ENCODE peak calls at places on chromosomes 4 and X, in nine cellular contexts. One of them, this sample, is unnamed. For H3K27me3, the result is how much of the 10 kb centered on the place peaks cover.

GRCh38 chr4:7957113-7957656 is 17.5 kb upstream of the AFAP1 start:
- DNase-seq in brain microvascular endothelial cell: no peak
- DNase-seq in spleen: peak
- DNase-seq in PC-9: no peak
- DNase-seq in psoas muscle: no peak
- DNase-seq in GM12878: no peak
- DNase-seq in iPS DF 6.9: no peak
- DNase-seq in Peyer's patch: no peak
- DNase-seq in CD8-positive, alpha-beta T cell: no peak
- DNase-seq in this sample: no peak

GRCh38 chr4:140243345-140243753 is 89.4 kb upstream of the MAML3 start:
- DNase-seq in brain microvascular endothelial cell: no peak
- DNase-seq in spleen: peak
- DNase-seq in PC-9: no peak
- DNase-seq in psoas muscle: no peak
- DNase-seq in GM12878: peak
- DNase-seq in iPS DF 6.9: no peak
- DNase-seq in Peyer's patch: peak
- DNase-seq in CD8-positive, alpha-beta T cell: peak
- DNase-seq in this sample: no peak

GRCh38 chr4:15402146-15402545 is 25.7 kb upstream of the C1QTNF7 start:
- DNase-seq in brain microvascular endothelial cell: no peak
- DNase-seq in spleen: no peak
- DNase-seq in PC-9: no peak
- DNase-seq in psoas muscle: no peak
- DNase-seq in GM12878: no peak
- DNase-seq in iPS DF 6.9: no peak
- DNase-seq in Peyer's patch: no peak
- DNase-seq in CD8-positive, alpha-beta T cell: no peak
- DNase-seq in this sample: peak

GRCh38 chr4:1777822-1778641 is 15.1 kb upstream of the FGFR3 start:
- DNase-seq in brain microvascular endothelial cell: peak
- DNase-seq in spleen: no peak
- DNase-seq in PC-9: peak
- DNase-seq in psoas muscle: no peak
- DNase-seq in GM12878: no peak
- DNase-seq in iPS DF 6.9: no peak
- DNase-seq in Peyer's patch: no peak
- DNase-seq in CD8-positive, alpha-beta T cell: no peak
- DNase-seq in this sample: peak

GRCh38 chr4:106614446-106614845 is 245.9 kb upstream of the GIMD1 start:
- DNase-seq in brain microvascular endothelial cell: no peak
- DNase-seq in spleen: no peak
- DNase-seq in PC-9: no peak
- DNase-seq in psoas muscle: no peak
- DNase-seq in GM12878: no peak
- DNase-seq in iPS DF 6.9: no peak
- DNase-seq in Peyer's patch: no peak
- DNase-seq in CD8-positive, alpha-beta T cell: no peak
- DNase-seq in this sample: peak

GRCh38 chr4:186726440-186727148 is 2.9 kb upstream of the FAT1 start:
- DNase-seq in brain microvascular endothelial cell: peak
- DNase-seq in spleen: no peak
- DNase-seq in PC-9: peak
- DNase-seq in psoas muscle: peak
- DNase-seq in GM12878: no peak
- DNase-seq in iPS DF 6.9: no peak
- DNase-seq in Peyer's patch: peak
- DNase-seq in CD8-positive, alpha-beta T cell: no peak
- DNase-seq in this sample: peak

GRCh38 chr4:168694669-168695068 is 197.8 kb downstream of the PALLD start:
- DNase-seq in brain microvascular endothelial cell: peak
- DNase-seq in spleen: no peak
- DNase-seq in PC-9: no peak
- DNase-seq in psoas muscle: no peak
- DNase-seq in GM12878: no peak
- DNase-seq in iPS DF 6.9: no peak
- DNase-seq in Peyer's patch: no peak
- DNase-seq in CD8-positive, alpha-beta T cell: no peak
- DNase-seq in this sample: peak

GRCh38 chr4:117898496-117898895 is 135.8 kb upstream of the NDST3 start:
- DNase-seq in brain microvascular endothelial cell: no peak
- DNase-seq in spleen: no peak
- DNase-seq in PC-9: no peak
- DNase-seq in psoas muscle: no peak
- DNase-seq in GM12878: no peak
- DNase-seq in iPS DF 6.9: no peak
- DNase-seq in Peyer's patch: no peak
- DNase-seq in CD8-positive, alpha-beta T cell: no peak
- DNase-seq in this sample: no peak

GRCh38 chr4:47705326-47705981 is 132.4 kb downstream of the CORIN start:
- DNase-seq in brain microvascular endothelial cell: no peak
- DNase-seq in spleen: no peak
- DNase-seq in PC-9: no peak
- DNase-seq in psoas muscle: no peak
- DNase-seq in GM12878: no peak
- DNase-seq in iPS DF 6.9: no peak
- DNase-seq in Peyer's patch: no peak
- DNase-seq in CD8-positive, alpha-beta T cell: no peak
- DNase-seq in this sample: peak

GRCh38 chrX:107445146-107445545 is 4.3 kb upstream of the FRMPD3 start:
- DNase-seq in brain microvascular endothelial cell: no peak
- DNase-seq in spleen: no peak
- DNase-seq in PC-9: no peak
- DNase-seq in psoas muscle: no peak
- DNase-seq in GM12878: no peak
- DNase-seq in iPS DF 6.9: no peak
- DNase-seq in Peyer's patch: no peak
- DNase-seq in CD8-positive, alpha-beta T cell: no peak
- DNase-seq in this sample: no peak

GRCh38 chrX:110852180-110852579 is 56.6 kb upstream of the CHRDL1 start:
- DNase-seq in brain microvascular endothelial cell: no peak
- DNase-seq in spleen: no peak
- DNase-seq in PC-9: no peak
- DNase-seq in psoas muscle: no peak
- DNase-seq in GM12878: no peak
- DNase-seq in iPS DF 6.9: peak
- DNase-seq in Peyer's patch: no peak
- DNase-seq in CD8-positive, alpha-beta T cell: no peak
- DNase-seq in this sample: peak

GRCh38 chr4:87985097-87985886 is 9.8 kb downstream of the SPP1 start:
- DNase-seq in brain microvascular endothelial cell: peak
- DNase-seq in spleen: peak
- DNase-seq in PC-9: peak
- DNase-seq in psoas muscle: no peak
- DNase-seq in GM12878: no peak
- DNase-seq in iPS DF 6.9: no peak
- DNase-seq in Peyer's patch: peak
- DNase-seq in CD8-positive, alpha-beta T cell: peak
- DNase-seq in this sample: peak

GRCh38 chr4:80197132-80197573 is at the start of gene PRDM8:
- DNase-seq in brain microvascular endothelial cell: no peak
- DNase-seq in spleen: peak
- DNase-seq in PC-9: no peak
- DNase-seq in psoas muscle: no peak
- DNase-seq in GM12878: no peak
- DNase-seq in iPS DF 6.9: no peak
- DNase-seq in Peyer's patch: no peak
- DNase-seq in CD8-positive, alpha-beta T cell: no peak
- DNase-seq in this sample: peak

GRCh38 chrX:97000682-97001393 is 117.1 kb downstream of the RPA4 start:
- DNase-seq in brain microvascular endothelial cell: no peak
- DNase-seq in spleen: no peak
- DNase-seq in PC-9: no peak
- DNase-seq in psoas muscle: no peak
- DNase-seq in GM12878: no peak
- DNase-seq in iPS DF 6.9: no peak
- DNase-seq in Peyer's patch: no peak
- DNase-seq in CD8-positive, alpha-beta T cell: no peak
- DNase-seq in this sample: no peak

DNA sequence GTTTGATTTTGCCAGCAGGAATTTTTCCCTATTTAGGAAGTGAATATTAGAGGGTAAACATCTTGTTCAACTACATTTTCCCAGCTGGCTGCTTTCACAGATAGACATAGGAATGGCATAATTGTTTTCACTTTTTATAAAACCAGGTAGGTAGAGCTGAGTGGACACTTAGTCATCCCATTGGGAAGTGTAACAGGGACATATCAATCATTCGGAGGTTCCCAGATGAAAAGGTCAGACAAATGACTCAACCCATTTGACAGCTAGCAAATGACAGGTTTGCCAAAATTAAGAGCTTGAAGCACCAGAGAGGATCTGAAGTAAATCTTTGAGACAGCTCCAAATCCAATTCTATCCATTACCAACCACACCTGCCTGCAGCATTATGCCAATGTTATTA is 205.3 kb downstream of the SLC39A8 start:
- DNase-seq in brain microvascular endothelial cell: no peak
- DNase-seq in spleen: no peak
- DNase-seq in PC-9: no peak
- DNase-seq in psoas muscle: no peak
- DNase-seq in GM12878: no peak
- DNase-seq in iPS DF 6.9: no peak
- DNase-seq in Peyer's patch: no peak
- DNase-seq in CD8-positive, alpha-beta T cell: no peak
- DNase-seq in this sample: no peak
- H3K27me3 ChIP-seq in brain microvascular endothelial cell: under half
- H3K27me3 ChIP-seq in spleen: under half
- H3K27me3 ChIP-seq in PC-9: under half
- H3K27me3 ChIP-seq in psoas muscle: under half
- H3K27me3 ChIP-seq in GM12878: under half
- H3K27me3 ChIP-seq in iPS DF 6.9: under half
- H3K27me3 ChIP-seq in Peyer's patch: under half
- H3K27me3 ChIP-seq in CD8-positive, alpha-beta T cell: under half
- H3K27me3 ChIP-seq in this sample: under half

DNA sequence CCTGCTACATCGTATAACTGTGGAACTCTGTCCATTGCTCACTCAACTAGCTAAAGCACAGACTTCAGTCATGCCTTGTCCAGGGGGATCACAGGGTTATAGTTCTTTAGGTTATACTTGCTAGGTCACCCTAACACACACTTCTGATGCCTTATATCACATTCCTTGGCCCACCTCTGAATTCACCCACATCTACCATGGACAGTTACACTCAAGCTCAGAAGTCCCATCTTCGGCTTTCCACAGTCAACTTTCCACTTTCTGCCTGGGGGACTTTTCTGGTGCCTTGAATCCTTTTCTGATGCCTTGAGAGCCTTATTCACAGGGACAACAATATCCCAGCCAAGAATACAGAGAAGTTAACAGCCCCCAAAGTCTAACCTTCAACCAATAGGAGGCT is 129.2 kb upstream of the MAOA start:
- DNase-seq in brain microvascular endothelial cell: no peak
- DNase-seq in spleen: no peak
- DNase-seq in PC-9: no peak
- DNase-seq in psoas muscle: no peak
- DNase-seq in GM12878: no peak
- DNase-seq in iPS DF 6.9: no peak
- DNase-seq in Peyer's patch: no peak
- DNase-seq in CD8-positive, alpha-beta T cell: no peak
- DNase-seq in this sample: no peak
- H3K4me3 ChIP-seq in brain microvascular endothelial cell: no peak
- H3K4me3 ChIP-seq in spleen: no peak
- H3K4me3 ChIP-seq in PC-9: no peak
- H3K4me3 ChIP-seq in psoas muscle: no peak
- H3K4me3 ChIP-seq in GM12878: no peak
- H3K4me3 ChIP-seq in iPS DF 6.9: no peak
- H3K4me3 ChIP-seq in Peyer's patch: no peak
- H3K4me3 ChIP-seq in CD8-positive, alpha-beta T cell: no peak
- H3K4me3 ChIP-seq in this sample: no peak

GRCh38 chr4:189033801-189034347 is 894.6 kb downstream of the TRIML1 start:
- DNase-seq in brain microvascular endothelial cell: no peak
- DNase-seq in spleen: no peak
- DNase-seq in PC-9: no peak
- DNase-seq in psoas muscle: no peak
- DNase-seq in GM12878: no peak
- DNase-seq in iPS DF 6.9: no peak
- DNase-seq in Peyer's patch: no peak
- DNase-seq in CD8-positive, alpha-beta T cell: no peak
- DNase-seq in this sample: no peak
- H3K27me3 ChIP-seq in brain microvascular endothelial cell: under half
- H3K27me3 ChIP-seq in spleen: under half
- H3K27me3 ChIP-seq in PC-9: under half
- H3K27me3 ChIP-seq in psoas muscle: under half
- H3K27me3 ChIP-seq in GM12878: under half
- H3K27me3 ChIP-seq in iPS DF 6.9: under half
- H3K27me3 ChIP-seq in Peyer's patch: under half
- H3K27me3 ChIP-seq in CD8-positive, alpha-beta T cell: under half
- H3K27me3 ChIP-seq in this sample: under half

DNA sequence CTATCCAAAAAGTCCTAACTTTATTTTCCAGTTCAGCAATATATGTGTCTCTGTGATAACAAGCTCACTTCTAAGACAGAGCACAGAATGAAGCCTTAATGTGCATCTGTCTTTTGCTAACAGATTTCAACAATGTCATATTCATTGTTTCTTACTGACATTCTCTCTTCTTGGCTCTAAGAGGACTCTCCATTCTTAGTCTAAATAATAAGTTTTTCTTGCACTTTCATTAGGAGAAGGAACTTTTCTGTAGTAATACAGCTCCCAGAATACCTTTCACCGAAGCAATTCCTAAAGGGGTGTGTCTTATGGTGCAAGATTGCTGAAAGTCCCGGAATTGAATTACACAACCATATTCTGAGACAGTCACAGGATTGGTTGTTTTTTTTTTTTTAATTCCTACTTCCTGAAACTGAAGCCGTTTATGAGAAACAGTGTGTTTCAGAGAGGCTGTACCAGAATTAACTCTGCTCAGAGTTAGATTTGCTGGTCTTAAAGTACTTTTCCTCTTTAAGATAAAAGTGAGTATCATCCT is at the start of gene ALPK1:
- DNase-seq in brain microvascular endothelial cell: peak
- DNase-seq in spleen: no peak
- DNase-seq in PC-9: peak
- DNase-seq in psoas muscle: no peak
- DNase-seq in GM12878: no peak
- DNase-seq in iPS DF 6.9: no peak
- DNase-seq in Peyer's patch: no peak
- DNase-seq in CD8-positive, alpha-beta T cell: no peak
- DNase-seq in this sample: peak
- H3K4me3 ChIP-seq in brain microvascular endothelial cell: peak
- H3K4me3 ChIP-seq in spleen: peak
- H3K4me3 ChIP-seq in PC-9: peak
- H3K4me3 ChIP-seq in psoas muscle: peak
- H3K4me3 ChIP-seq in GM12878: peak
- H3K4me3 ChIP-seq in iPS DF 6.9: no peak
- H3K4me3 ChIP-seq in Peyer's patch: peak
- H3K4me3 ChIP-seq in CD8-positive, alpha-beta T cell: peak
- H3K4me3 ChIP-seq in this sample: peak

GRCh38 chr4:173509031-173510001 is 20.7 kb downstream of the HAND2 start:
- DNase-seq in brain microvascular endothelial cell: no peak
- DNase-seq in spleen: no peak
- DNase-seq in PC-9: no peak
- DNase-seq in psoas muscle: peak
- DNase-seq in GM12878: no peak
- DNase-seq in iPS DF 6.9: no peak
- DNase-seq in Peyer's patch: no peak
- DNase-seq in CD8-positive, alpha-beta T cell: no peak
- DNase-seq in this sample: peak
- H3K27me3 ChIP-seq in brain microvascular endothelial cell: half or more
- H3K27me3 ChIP-seq in spleen: half or more
- H3K27me3 ChIP-seq in PC-9: under half
- H3K27me3 ChIP-seq in psoas muscle: under half
- H3K27me3 ChIP-seq in GM12878: under half
- H3K27me3 ChIP-seq in iPS DF 6.9: half or more
- H3K27me3 ChIP-seq in Peyer's patch: under half
- H3K27me3 ChIP-seq in CD8-positive, alpha-beta T cell: under half
- H3K27me3 ChIP-seq in this sample: under half